ENCODE peak calls at places on chromosome X, in five cellular contexts. F is ELF-1, N is CD14-positive monocyte, G is T-helper 9 cell, P is mucosa of descending colon. B is an unnamed sample.

GRCh38 chrX:103607385-103608304 is at the start of gene TCEAL3:
- DNase-seq in F (peak), N (peak), G (peak), P (peak), B (peak)

GRCh38 chrX:130285069-130285620 is 16.4 kb upstream of the ZNF280C start:
- DNase-seq in F (no peak), N (no peak), G (no peak), P (no peak), B (no peak)

GRCh38 chrX:118239471-118239870 is 106.4 kb upstream of the WDR44 start:
- DNase-seq in F (no peak), N (no peak), G (no peak), P (no peak), B (no peak)

GRCh38 chrX:12974217-12974796 is 603 bp upstream of the TMSB4X start:
- DNase-seq in F (peak), N (peak), G (no peak), P (peak), B (no peak)

GRCh38 chrX:41759817-41760216 is 35.8 kb downstream of the GPR82 start:
- DNase-seq in F (no peak), N (no peak), G (no peak), P (no peak), B (no peak)

GRCh38 chrX:97672608-97673007 is 788.9 kb downstream of the RPA4 start:
- DNase-seq in F (no peak), N (no peak), G (no peak), P (no peak), B (no peak)

GRCh38 chrX:10502961-10503360 is 117.4 kb downstream of the MID1 start:
- DNase-seq in F (no peak), N (no peak), G (no peak), P (no peak), B (no peak)

GRCh38 chrX:104105330-104105729 is 7.0 kb upstream of the ZCCHC18 start:
- DNase-seq in F (no peak), N (no peak), G (no peak), P (no peak), B (no peak)

GRCh38 chrX:82973641-82974040 is 534.4 kb upstream of the POU3F4 start:
- DNase-seq in F (no peak), N (no peak), G (no peak), P (no peak), B (no peak)

GRCh38 chrX:49276671-49277519 is 7.3 kb downstream of the PPP1R3F start:
- DNase-seq in F (no peak), N (no peak), G (no peak), P (no peak), B (peak)

GRCh38 chrX:107731831-107732502 is 43.6 kb downstream of the TSC22D3 start:
- DNase-seq in F (peak), N (no peak), G (no peak), P (peak), B (peak)

GRCh38 chrX:16213970-16214369 is 46.7 kb downstream of the MAGEB17 start:
- DNase-seq in F (no peak), N (no peak), G (no peak), P (no peak), B (no peak)

GRCh38 chrX:15116900-15117299 is 153.0 kb downstream of the ASB9 start:
- DNase-seq in F (no peak), N (no peak), G (no peak), P (no peak), B (no peak)

GRCh38 chrX:109826954-109827708 is 94.1 kb upstream of the ACSL4 start:
- DNase-seq in F (peak), N (no peak), G (no peak), P (no peak), B (no peak)

GRCh38 chrX:69083361-69083760 is 81.9 kb downstream of the PJA1 start:
- DNase-seq in F (peak), N (no peak), G (no peak), P (no peak), B (no peak)

GRCh38 chrX:110569506-110569905 is 210.9 kb downstream of the RTL9 start:
- DNase-seq in F (no peak), N (no peak), G (no peak), P (no peak), B (no peak)

GRCh38 chrX:147803948-147804347 is 107.8 kb upstream of the FMR1 start:
- DNase-seq in F (no peak), N (no peak), G (no peak), P (no peak), B (no peak)

GRCh38 chrX:9164535-9165425 is 130.9 kb upstream of the FAM9B start:
- DNase-seq in F (no peak), N (no peak), G (no peak), P (no peak), B (no peak)

GRCh38 chrX:19007868-19008267 is 24.0 kb upstream of the PHKA2 start:
- DNase-seq in F (no peak), N (no peak), G (no peak), P (no peak), B (no peak)

GRCh38 chrX:40127052-40127451 is 29.3 kb upstream of the BCOR start:
- DNase-seq in F (no peak), N (no peak), G (no peak), P (no peak), B (no peak)

GRCh38 chrX:152245231-152245630 is 106.9 kb upstream of the MAGEA10 start:
- DNase-seq in F (no peak), N (no peak), G (no peak), P (no peak), B (no peak)

GRCh38 chrX:45774961-45775360 is 574.3 kb upstream of the DIPK2B start:
- DNase-seq in F (no peak), N (no peak), G (no peak), P (no peak), B (no peak)

GRCh38 chrX:19723427-19723826 is 164.0 kb downstream of the SH3KBP1 start:
- DNase-seq in F (no peak), N (no peak), G (no peak), P (no peak), B (no peak)

GRCh38 chrX:154812341-154813101 is 7.2 kb upstream of the MPP1 start:
- DNase-seq in F (no peak), N (no peak), G (no peak), P (no peak), B (no peak)

GRCh38 chrX:9855536-9856320 is 69.5 kb downstream of the SHROOM2 start:
- DNase-seq in F (no peak), N (no peak), G (no peak), P (no peak), B (no peak)

GRCh38 chrX:23779025-23779424 is 3.9 kb upstream of the SAT1 start:
- DNase-seq in F (no peak), N (no peak), G (no peak), P (no peak), B (no peak)

GRCh38 chrX:66053414-66053813 is 13.5 kb upstream of the VSIG4 start:
- DNase-seq in F (peak), N (no peak), G (no peak), P (no peak), B (no peak)

GRCh38 chrX:72716766-72717165 is 2.7 kb upstream of the PHKA1 start:
- DNase-seq in F (no peak), N (no peak), G (no peak), P (no peak), B (no peak)

GRCh38 chrX:19846995-19847790 is 40.2 kb downstream of the SH3KBP1 start:
- DNase-seq in F (peak), N (peak), G (no peak), P (no peak), B (peak)

GRCh38 chrX:132375941-132376340 is 112.9 kb downstream of the MBNL3 start:
- DNase-seq in F (no peak), N (no peak), G (no peak), P (no peak), B (no peak)

GRCh38 chrX:19904778-19905367 is 17.5 kb upstream of the SH3KBP1 start:
- DNase-seq in F (peak), N (no peak), G (no peak), P (no peak), B (no peak)

GRCh38 chrX:56975611-56976010 is 19.7 kb downstream of the SPIN3 start:
- DNase-seq in F (no peak), N (no peak), G (no peak), P (no peak), B (no peak)

GRCh38 chrX:22122510-22122909 is 90.4 kb downstream of the PHEX start:
- DNase-seq in F (peak), N (no peak), G (no peak), P (no peak), B (no peak)

GRCh38 chrX:11273544-11273943 is 19.7 kb upstream of the AMELX start:
- DNase-seq in F (no peak), N (no peak), G (no peak), P (no peak), B (no peak)

GRCh38 chrX:57952320-57952678 is 42.0 kb upstream of the ZXDA start:
- DNase-seq in F (no peak), N (no peak), G (no peak), P (peak), B (no peak)

GRCh38 chrX:54181196-54181953 is 1.7 kb downstream of the FAM120C start:
- DNase-seq in F (peak), N (no peak), G (no peak), P (no peak), B (no peak)

GRCh38 chrX:24561121-24561520 is 86.0 kb downstream of the PCYT1B start:
- DNase-seq in F (no peak), N (no peak), G (no peak), P (no peak), B (no peak)

GRCh38 chrX:110316351-110317078 is 1.4 kb downstream of the AMMECR1 start:
- DNase-seq in F (peak), N (no peak), G (no peak), P (no peak), B (no peak)

GRCh38 chrX:19647731-19648588 is 132.7 kb upstream of the MAP3K15 start:
- DNase-seq in F (no peak), N (no peak), G (no peak), P (no peak), B (no peak)